ENCODE peak calls at places on chromosome 5, in four cellular contexts. One of them, this sample, is unnamed.
A peak's percentile ranks its signal among the peaks of the same experiment; 100 is the strongest.

GRCh38 chr5:79055017-79055416 is 14.5 kb downstream of the DMGDH start:
- DNase-seq in GM12878: no peak
- DNase-seq in K562: no peak
- DNase-seq in H1: no peak
- DNase-seq in this sample: no peak

GRCh38 chr5:154403776-154404387 is 41.9 kb upstream of the SAP30L start:
- DNase-seq in K562: no peak
- DNase-seq in GM12878: no peak
- DNase-seq in H1: no peak
- DNase-seq in this sample: no peak

GRCh38 chr5:7422719-7423118 is 26.8 kb downstream of the ADCY2 start:
- DNase-seq in H1: no peak
- DNase-seq in GM12878: no peak
- DNase-seq in K562: no peak
- DNase-seq in this sample: no peak

GRCh38 chr5:20276959-20277263 is 288.9 kb upstream of the CDH18 start:
- DNase-seq in H1: no peak
- DNase-seq in K562: no peak
- DNase-seq in GM12878: no peak
- DNase-seq in this sample: no peak

GRCh38 chr5:78300464-78301045 is 6.1 kb upstream of the AP3B1 start:
- DNase-seq in K562: no peak
- DNase-seq in H1: no peak
- DNase-seq in GM12878: no peak
- DNase-seq in this sample: no peak

GRCh38 chr5:37619353-37619752 is 220.5 kb downstream of the GDNF start:
- DNase-seq in GM12878: no peak
- DNase-seq in H1: no peak
- DNase-seq in K562: no peak
- DNase-seq in this sample: no peak

GRCh38 chr5:171858303-171858702 is 72.7 kb downstream of the SMIM23 start:
- DNase-seq in K562: peak; percentile 32
- DNase-seq in H1: no peak
- DNase-seq in GM12878: no peak
- DNase-seq in this sample: peak; percentile 19

GRCh38 chr5:33526755-33527154 is 86.0 kb downstream of the TARS1 start:
- DNase-seq in H1: no peak
- DNase-seq in GM12878: no peak
- DNase-seq in K562: no peak
- DNase-seq in this sample: no peak

GRCh38 chr5:118518720-118519119 is 469.6 kb downstream of the DTWD2 start:
- DNase-seq in GM12878: no peak
- DNase-seq in K562: no peak
- DNase-seq in H1: no peak
- DNase-seq in this sample: no peak

DNA sequence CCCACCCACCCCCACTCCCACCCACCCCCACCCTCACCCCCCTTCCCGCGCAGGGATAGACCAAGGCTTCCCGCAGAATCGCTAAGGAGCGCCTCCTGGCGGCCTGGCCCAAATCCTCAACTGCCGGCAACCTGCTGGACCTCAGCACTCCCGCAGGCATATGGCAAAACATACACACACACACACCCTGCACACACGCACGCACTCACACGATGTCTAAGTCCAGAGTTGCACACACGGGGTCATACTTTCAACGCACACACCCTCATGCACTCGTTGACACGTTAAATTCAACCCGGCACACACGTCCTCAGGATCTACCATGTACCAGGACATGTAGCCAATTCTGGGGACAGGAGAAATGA is 1.7 kb downstream of the CPLX2 start:
- DNase-seq in H1: peak; percentile 92
- DNase-seq in K562: peak; percentile 54
- DNase-seq in GM12878: no peak
- DNase-seq in this sample: peak; percentile 37
- H3K27me3 ChIP-seq in H1: peaks cover 19% of the 10 kb centered on the region
- H3K27me3 ChIP-seq in K562: no peaks in the 10 kb centered on the region
- H3K27me3 ChIP-seq in GM12878: peaks cover 6% of the 10 kb centered on the region
- H3K27me3 ChIP-seq in this sample: no peaks in the 10 kb centered on the region

GRCh38 chr5:91118802-91119201 is 264.3 kb downstream of the ARRDC3 start:
- DNase-seq in K562: no peak
- DNase-seq in GM12878: no peak
- DNase-seq in H1: no peak
- DNase-seq in this sample: no peak

GRCh38 chr5:91122663-91123062 is 260.5 kb downstream of the ARRDC3 start:
- DNase-seq in H1: no peak
- DNase-seq in K562: no peak
- DNase-seq in GM12878: no peak
- DNase-seq in this sample: no peak

GRCh38 chr5:91121347-91121993 is 261.6 kb downstream of the ARRDC3 start:
- DNase-seq in H1: no peak
- DNase-seq in GM12878: no peak
- DNase-seq in K562: no peak
- DNase-seq in this sample: no peak

GRCh38 chr5:91119265-91119664 is 263.9 kb downstream of the ARRDC3 start:
- DNase-seq in H1: no peak
- DNase-seq in K562: no peak
- DNase-seq in GM12878: no peak
- DNase-seq in this sample: no peak

GRCh38 chr5:91119941-91120850 is 262.9 kb downstream of the ARRDC3 start:
- DNase-seq in GM12878: no peak
- DNase-seq in H1: no peak
- DNase-seq in K562: no peak
- DNase-seq in this sample: no peak
- TF ChIP-seq USF2 in GM12878: no peak
- TF ChIP-seq USF2 in H1: no peak
- TF ChIP-seq USF2 in K562: no peak
- TF ChIP-seq USF2 in this sample: no peak

GRCh38 chr5:122845253-122846050 is at the start of gene SNX24:
- DNase-seq in K562: peak; percentile 92
- DNase-seq in GM12878: no peak
- DNase-seq in H1: peak; percentile 87
- DNase-seq in this sample: peak; percentile 80
- TF ChIP-seq EZH2 in K562: no peak
- TF ChIP-seq EZH2 in GM12878: no peak
- TF ChIP-seq EZH2 in H1: no peak
- TF ChIP-seq EZH2 in this sample: no peak

DNA sequence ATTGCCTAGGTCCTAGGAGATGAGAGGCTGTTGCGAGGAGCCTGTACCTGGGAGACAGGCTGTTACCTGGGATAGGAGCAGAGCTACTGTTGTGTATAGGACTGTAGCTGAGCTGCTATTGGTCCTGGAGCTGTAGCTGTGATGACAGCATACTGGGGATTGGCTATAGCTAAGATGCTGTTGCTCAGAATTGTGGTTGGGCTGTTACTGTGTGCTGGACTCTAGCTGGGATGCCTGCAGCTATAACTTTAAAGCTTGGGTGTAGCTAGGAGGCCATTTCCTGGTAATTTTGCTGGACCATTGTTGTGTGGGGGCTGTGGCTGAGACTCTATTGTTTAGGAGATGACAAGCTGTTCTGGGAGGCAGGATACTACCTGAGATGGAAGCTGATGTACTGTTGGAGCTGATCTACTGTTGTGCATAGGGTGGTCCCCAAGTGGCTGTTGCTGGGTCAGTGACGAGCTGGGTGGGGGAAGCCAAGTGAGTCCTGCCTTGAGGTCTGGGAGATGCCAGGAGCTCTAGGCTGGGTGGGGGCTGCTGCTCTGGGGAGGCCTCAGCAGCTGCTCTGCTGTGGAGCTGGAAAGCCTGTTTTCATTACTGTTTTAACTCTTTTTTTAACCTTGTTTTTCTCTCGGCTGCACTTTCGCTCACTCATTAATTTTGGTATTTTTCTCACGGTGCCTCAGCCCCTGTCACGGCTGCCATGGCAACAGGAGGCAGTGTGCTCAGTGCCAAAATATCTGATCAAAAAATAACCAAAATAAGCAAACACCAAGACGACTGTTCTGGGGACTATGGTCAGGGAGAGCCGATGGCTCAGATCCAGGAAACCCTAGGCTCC is 3.0 kb upstream of the PCDH1 start:
- DNase-seq in K562: no peak
- DNase-seq in GM12878: peak; percentile 40
- DNase-seq in H1: peak; percentile 43
- DNase-seq in this sample: no peak
- H3K27me3 ChIP-seq in K562: peaks cover 20% of the 10 kb centered on the region
- H3K27me3 ChIP-seq in GM12878: peaks cover 17% of the 10 kb centered on the region
- H3K27me3 ChIP-seq in H1: no peaks in the 10 kb centered on the region
- H3K27me3 ChIP-seq in this sample: peaks cover 14% of the 10 kb centered on the region

DNA sequence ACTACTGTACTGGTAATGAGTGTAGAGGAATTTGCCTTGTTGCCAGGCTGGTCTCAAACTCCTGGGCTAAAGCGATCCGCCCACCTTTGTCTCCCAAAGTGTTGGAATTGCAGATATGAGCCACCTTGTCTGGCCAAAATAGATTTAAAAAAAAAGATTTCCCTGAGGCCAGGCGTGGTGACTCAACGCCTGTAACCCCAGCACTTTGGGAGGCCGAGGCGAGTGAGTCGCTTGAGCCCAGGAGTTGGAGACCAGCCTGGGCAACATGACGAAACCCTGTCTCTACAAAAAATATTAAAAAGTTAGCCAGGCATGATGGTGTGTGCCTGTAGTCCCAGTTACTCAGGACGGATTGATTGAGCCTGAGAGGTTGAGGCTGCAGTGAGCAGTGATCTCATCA is 62.5 kb downstream of the IPO11 start:
- DNase-seq in GM12878: no peak
- DNase-seq in K562: no peak
- DNase-seq in H1: no peak
- DNase-seq in this sample: no peak
- TF ChIP-seq USF2 in GM12878: no peak
- TF ChIP-seq USF2 in K562: no peak
- TF ChIP-seq USF2 in H1: no peak
- TF ChIP-seq USF2 in this sample: no peak